ENCODE peak calls at places on chromosomes 1 and 21, in eight cellular contexts. I is stimulated activated CD8-positive, alpha-beta memory T cell treated with anti-CD3 and anti-CD28 coated beads, Interleukin-7, amount 100 ng/mL, for 1 hour; U is HEK293T; X is CD4-positive, alpha-beta T cell; W is neuronal stem cell; Z is fibroblast of pulmonary artery; P is ELR; R is CD8-positive, alpha-beta memory T cell. K is an unnamed sample.

GRCh38 chr1:218557731-218558130 is 212.6 kb downstream of the TGFB2 start:
- DNase-seq in I (no peak), U (no peak), X (no peak), W (no peak), Z (peak), P (no peak), R (no peak), K (no peak)

GRCh38 chr1:48841466-48841865 is 64.8 kb upstream of the BEND5 start:
- DNase-seq in I (no peak), U (no peak), X (no peak), W (no peak), Z (no peak), P (no peak), R (no peak), K (no peak)

GRCh38 chr1:43305926-43306687 is 5.3 kb downstream of the TIE1 start:
- DNase-seq in I (no peak), U (no peak), X (no peak), W (no peak), Z (no peak), P (no peak), R (no peak), K (no peak)

GRCh38 chr1:107147813-107148212 is 7.0 kb downstream of the NTNG1 start:
- DNase-seq in I (no peak), U (no peak), X (no peak), W (no peak), Z (no peak), P (no peak), R (no peak), K (no peak)

GRCh38 chr1:208059328-208060017 is 148.5 kb upstream of the CD34 start:
- DNase-seq in I (no peak), U (peak), X (no peak), W (no peak), Z (no peak), P (no peak), R (no peak), K (no peak)

GRCh38 chr1:32991386-32991785 is 26.8 kb upstream of the RNF19B start:
- DNase-seq in I (no peak), U (no peak), X (no peak), W (no peak), Z (no peak), P (no peak), R (no peak), K (no peak)

GRCh38 chr21:39648879-39649278 is 36.1 kb downstream of the B3GALT5 start:
- DNase-seq in I (no peak), U (no peak), X (no peak), W (no peak), Z (no peak), P (no peak), R (no peak), K (no peak)

GRCh38 chr1:18901147-18901951 is 1.0 kb downstream of the ALDH4A1 start:
- DNase-seq in I (no peak), U (no peak), X (no peak), W (no peak), Z (no peak), P (no peak), R (no peak), K (no peak)

GRCh38 chr1:214549604-214550338 is 1.6 kb downstream of the PTPN14 start:
- DNase-seq in I (no peak), U (no peak), X (no peak), W (no peak), Z (peak), P (peak), R (no peak), K (no peak)

GRCh38 chr1:44802306-44803061 is 2.3 kb downstream of the PLK3 start:
- DNase-seq in I (no peak), U (no peak), X (no peak), W (peak), Z (no peak), P (no peak), R (no peak), K (no peak)

GRCh38 chr1:1212780-1213152 is 1.2 kb downstream of the TNFRSF4 start:
- DNase-seq in I (no peak), U (no peak), X (no peak), W (no peak), Z (no peak), P (no peak), R (peak), K (no peak)

GRCh38 chr1:230772457-230773395 is 25.5 kb downstream of the CAPN9 start:
- DNase-seq in I (no peak), U (peak), X (no peak), W (no peak), Z (peak), P (peak), R (no peak), K (no peak)

GRCh38 chr1:223712184-223712855 is at the start of gene CAPN2:
- DNase-seq in I (no peak), U (peak), X (peak), W (peak), Z (peak), P (peak), R (peak), K (peak)

GRCh38 chr1:28877132-28877781 is 37.1 kb upstream of the EPB41 start:
- DNase-seq in I (peak), U (peak), X (peak), W (peak), Z (peak), P (peak), R (peak), K (peak)

GRCh38 chr1:5959667-5960230 is 32.5 kb downstream of the NPHP4 start:
- DNase-seq in I (no peak), U (no peak), X (no peak), W (no peak), Z (no peak), P (no peak), R (no peak), K (no peak)

K was measured in D341Med.